ENCODE peak calls at places on chromosome 18, in eight cellular contexts. A, O, Z, Q, M, Y, K and J are unnamed samples.

GRCh38 chr18:23580677-23581367 is 5.5 kb downstream of the NPC1 start:
- DNase-seq in A (no peak), O (no peak), Z (peak; percentile 51), Q (no peak), M (no peak), Y (no peak), K (peak; percentile 27), J (no peak)

GRCh38 chr18:3758531-3758930 is 308.6 kb downstream of the TGIF1 start:
- DNase-seq in A (no peak), O (no peak), Z (no peak), Q (peak; percentile 64), M (no peak), Y (no peak), K (peak; percentile 13), J (peak; percentile 30)

GRCh38 chr18:35592298-35592697 is 10.8 kb downstream of the GALNT1 start:
- DNase-seq in A (no peak), O (peak; percentile 58), Z (no peak), Q (no peak), M (no peak), Y (peak; percentile 25), K (no peak), J (no peak)

GRCh38 chr18:47561316-47561715 is 309.9 kb upstream of the SKOR2 start:
- DNase-seq in A (no peak), O (no peak), Z (no peak), Q (no peak), M (peak; percentile 65), Y (no peak), K (no peak), J (no peak)

GRCh38 chr18:25350561-25351201 is 1.3 kb downstream of the ZNF521 start:
- DNase-seq in A (peak; percentile 40), O (peak; percentile 17), Z (peak; percentile 12), Q (no peak), M (peak; percentile 90), Y (no peak), K (no peak), J (peak; percentile 75)

GRCh38 chr18:49968649-49969309 is 155.4 kb upstream of the ACAA2 start:
- DNase-seq in A (no peak), O (no peak), Z (no peak), Q (no peak), M (no peak), Y (no peak), K (no peak), J (no peak)

GRCh38 chr18:34773378-34773777 is 63.3 kb downstream of the DTNA start:
- DNase-seq in A (no peak), O (no peak), Z (no peak), Q (no peak), M (no peak), Y (no peak), K (no peak), J (no peak)

GRCh38 chr18:49561377-49562193 is at the start of gene LIPG:
- DNase-seq in A (peak; percentile 88), O (no peak), Z (peak; percentile 85), Q (peak; percentile 25), M (no peak), Y (peak; percentile 41), K (no peak), J (peak; percentile 25)

GRCh38 chr18:35512761-35513160 is 15.0 kb upstream of the INO80C start:
- DNase-seq in A (no peak), O (no peak), Z (no peak), Q (no peak), M (peak; percentile 68), Y (no peak), K (no peak), J (no peak)

GRCh38 chr18:8705941-8706544 is 687 bp downstream of the MTCL1 start:
- DNase-seq in A (peak; percentile 16), O (no peak), Z (no peak), Q (no peak), M (peak; percentile 87), Y (no peak), K (peak; percentile 26), J (peak; percentile 58)

GRCh38 chr18:22267697-22268096 is 98.3 kb downstream of the GATA6 start:
- DNase-seq in A (no peak), O (no peak), Z (no peak), Q (no peak), M (no peak), Y (no peak), K (no peak), J (no peak)

DNA sequence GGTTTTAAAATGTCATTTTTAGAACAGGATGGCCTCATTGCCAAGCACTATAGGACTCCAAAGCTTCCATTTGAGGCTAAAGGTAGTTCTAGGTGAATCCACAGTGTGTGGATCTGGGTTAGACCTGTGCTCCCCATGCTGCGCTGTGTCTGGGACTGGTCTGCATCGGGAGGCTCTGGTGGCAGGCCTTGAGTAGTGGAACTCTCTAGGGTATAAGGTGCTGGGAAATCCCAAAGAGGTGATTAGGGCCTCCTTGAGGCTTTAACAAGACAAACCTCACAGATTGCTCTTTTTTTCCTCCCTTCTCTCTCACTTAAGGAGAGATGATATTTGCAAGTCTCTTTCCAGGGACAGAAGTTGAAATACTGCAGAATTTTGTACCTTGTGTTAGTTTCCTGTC is 9.3 kb downstream of the SEC11C start:
- DNase-seq in A (no peak), O (no peak), Z (no peak), Q (no peak), M (no peak), Y (no peak), K (no peak), J (no peak)
- TF ChIP-seq POLR2A in A (no peak), O (no peak), Z (no peak), Q (no peak), M (no peak), Y (no peak), K (no peak), J (no peak)

GRCh38 chr18:54611819-54612218 is 20.8 kb downstream of the DYNAP start:
- DNase-seq in A (no peak), O (no peak), Z (no peak), Q (no peak), M (no peak), Y (no peak), K (no peak), J (no peak)

GRCh38 chr18:54606835-54607212 is 15.8 kb downstream of the DYNAP start:
- DNase-seq in A (peak; percentile 19), O (no peak), Z (no peak), Q (no peak), M (no peak), Y (no peak), K (no peak), J (no peak)

GRCh38 chr18:54607213-54607934 is 16.3 kb downstream of the DYNAP start:
- DNase-seq in A (peak; percentile 37), O (no peak), Z (peak; percentile 38), Q (peak; percentile 16), M (no peak), Y (peak; percentile 42), K (no peak), J (no peak)

GRCh38 chr18:54604211-54604610 is 13.2 kb downstream of the DYNAP start:
- DNase-seq in A (no peak), O (no peak), Z (no peak), Q (no peak), M (no peak), Y (no peak), K (no peak), J (no peak)

DNA sequence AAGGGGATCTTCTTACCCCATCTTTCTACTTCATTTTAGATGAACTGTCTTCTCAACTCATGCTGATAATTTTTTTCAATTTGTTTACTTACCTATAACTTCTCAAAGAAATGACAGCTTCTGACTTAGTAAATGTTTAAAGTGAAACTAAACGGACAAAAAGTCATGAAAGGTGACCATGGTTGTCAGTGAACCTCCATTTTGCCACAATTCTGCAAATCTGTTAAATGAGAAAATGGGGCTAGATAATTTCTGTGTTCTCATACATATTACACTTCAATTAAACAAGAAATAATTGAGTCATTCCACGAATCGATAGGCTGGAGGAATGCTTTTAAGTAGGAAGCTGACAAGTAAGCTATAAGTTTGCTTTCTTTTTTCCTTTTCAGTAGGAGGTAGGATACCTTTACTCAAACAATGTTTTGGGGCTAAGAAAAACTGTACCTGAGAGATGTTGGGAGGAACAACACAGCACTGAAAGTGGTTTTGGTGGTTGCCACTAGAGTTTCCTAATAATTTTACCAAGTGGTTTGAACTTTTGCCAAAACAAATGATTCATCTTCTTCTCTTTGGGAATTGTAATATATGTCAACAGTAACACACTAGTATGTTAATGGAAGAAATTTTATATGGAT is 17.1 kb downstream of the DYNAP start:
- DNase-seq in A (no peak), O (no peak), Z (no peak), Q (no peak), M (no peak), Y (peak; percentile 10), K (no peak), J (no peak)
- TF ChIP-seq POLR2A in A (no peak), O (no peak), Z (no peak), Q (no peak), M (no peak), Y (no peak), K (no peak), J (no peak)

DNA sequence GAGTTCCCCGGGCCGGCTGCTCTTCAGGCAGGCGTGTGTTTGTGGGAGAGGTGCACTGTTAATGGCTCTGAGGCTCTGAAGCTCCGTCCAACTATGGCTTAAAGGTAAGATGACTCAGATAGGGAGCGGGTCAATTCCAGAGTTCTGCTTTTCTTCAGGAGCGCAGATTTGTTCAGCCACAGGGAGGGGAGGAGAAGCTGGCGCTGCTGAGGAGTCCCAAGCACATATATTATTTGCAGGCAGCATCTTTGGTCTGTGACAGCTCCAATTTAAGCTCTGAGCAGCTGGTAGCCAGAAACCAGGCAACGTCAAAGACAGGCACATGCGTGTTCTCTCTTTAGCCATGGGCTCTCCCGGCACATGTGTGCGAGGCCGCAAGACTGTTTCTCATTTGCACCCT is 229.2 kb downstream of the BCL2 start:
- DNase-seq in A (no peak), O (no peak), Z (no peak), Q (no peak), M (no peak), Y (no peak), K (no peak), J (no peak)
- TF ChIP-seq POLR2A in A (no peak), O (no peak), Z (no peak), Q (no peak), M (no peak), Y (no peak), K (no peak), J (no peak)

GRCh38 chr18:9707381-9708056 is 582 bp upstream of the RAB31 start:
- DNase-seq in A (no peak), O (no peak), Z (no peak), Q (no peak), M (peak; percentile 86), Y (no peak), K (no peak), J (no peak)
- TF ChIP-seq POLR2A in A (no peak), O (no peak), Z (peak; percentile 16), Q (no peak), M (peak; percentile 3), Y (no peak), K (no peak), J (no peak)

DNA sequence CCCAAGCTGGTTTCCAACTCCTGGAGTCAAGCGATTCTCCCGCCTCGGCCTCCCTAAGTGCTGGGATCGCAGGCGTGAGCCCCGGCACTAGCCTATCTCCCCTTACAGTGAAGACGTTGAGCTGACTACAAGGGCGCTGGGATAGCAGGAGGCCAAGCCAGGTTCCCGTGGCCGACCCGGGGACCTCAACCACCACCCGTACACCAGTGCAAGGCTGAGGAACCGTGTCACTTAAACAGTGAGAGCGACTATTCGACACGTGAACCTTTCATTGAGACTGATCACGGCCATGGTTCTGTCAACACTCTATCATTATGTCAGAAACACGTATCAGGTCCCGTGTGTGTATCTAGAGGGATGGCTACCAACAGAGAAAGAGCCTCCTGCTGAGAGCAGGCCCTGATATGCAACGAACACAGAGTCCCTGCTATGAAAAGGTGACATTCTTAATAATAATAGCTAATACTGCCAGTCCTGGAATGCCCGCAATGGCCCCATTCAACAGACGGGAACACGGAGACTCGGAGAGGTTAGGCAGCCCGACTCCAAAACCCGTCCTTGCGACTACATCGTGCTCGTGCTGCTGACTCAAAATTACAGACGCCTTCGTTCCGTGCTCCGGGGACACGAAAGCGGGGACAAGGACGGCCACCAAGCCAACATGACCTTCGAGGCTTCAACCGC is 851 bp downstream of the AFG3L2 start:
- DNase-seq in A (peak; percentile 14), O (no peak), Z (peak; percentile 43), Q (peak; percentile 14), M (no peak), Y (peak; percentile 49), K (no peak), J (peak; percentile 74)
- TF ChIP-seq POLR2A in A (no peak), O (no peak), Z (no peak), Q (no peak), M (no peak), Y (no peak), K (no peak), J (no peak)